ENCODE peak calls at places on chromosomes 16 and 17, in five cellular contexts. One of them, this sample, is unnamed.

GRCh38 chr17:76063880-76064546 is 8.3 kb downstream of the SRP68 start:
- DNase-seq in hippocampal formation: no peak
- DNase-seq in anterior cingulate cortex: no peak
- DNase-seq in skeletal muscle cell: no peak
- DNase-seq in ovary: no peak
- DNase-seq in this sample: no peak

GRCh38 chr16:17836868-17837602 is 366.3 kb upstream of the XYLT1 start:
- DNase-seq in anterior cingulate cortex: no peak
- DNase-seq in hippocampal formation: no peak
- DNase-seq in skeletal muscle cell: peak
- DNase-seq in ovary: no peak
- DNase-seq in this sample: peak

GRCh38 chr16:23235176-23235575 is 52.6 kb downstream of the SCNN1G start:
- DNase-seq in ovary: no peak
- DNase-seq in hippocampal formation: no peak
- DNase-seq in skeletal muscle cell: no peak
- DNase-seq in anterior cingulate cortex: no peak
- DNase-seq in this sample: no peak

GRCh38 chr17:45314761-45315549 is 1.9 kb downstream of the MAP3K14 start:
- DNase-seq in ovary: no peak
- DNase-seq in skeletal muscle cell: no peak
- DNase-seq in anterior cingulate cortex: no peak
- DNase-seq in hippocampal formation: no peak
- DNase-seq in this sample: no peak

GRCh38 chr16:89175280-89176146 is 4.0 kb downstream of the CDH15 start:
- DNase-seq in ovary: no peak
- DNase-seq in skeletal muscle cell: no peak
- DNase-seq in hippocampal formation: no peak
- DNase-seq in anterior cingulate cortex: no peak
- DNase-seq in this sample: no peak

GRCh38 chr16:1449201-1449788 is 4.9 kb upstream of the CCDC154 start:
- DNase-seq in hippocampal formation: no peak
- DNase-seq in ovary: no peak
- DNase-seq in skeletal muscle cell: no peak
- DNase-seq in anterior cingulate cortex: no peak
- DNase-seq in this sample: no peak

GRCh38 chr17:49993423-49994037 is 1.5 kb downstream of the DLX3 start:
- DNase-seq in anterior cingulate cortex: no peak
- DNase-seq in skeletal muscle cell: no peak
- DNase-seq in ovary: peak
- DNase-seq in hippocampal formation: no peak
- DNase-seq in this sample: no peak

GRCh38 chr17:20066253-20066652 is 57.1 kb downstream of the SPECC1 start:
- DNase-seq in ovary: peak
- DNase-seq in anterior cingulate cortex: peak
- DNase-seq in skeletal muscle cell: peak
- DNase-seq in hippocampal formation: peak
- DNase-seq in this sample: peak

GRCh38 chr16:11053916-11054460 is 109.6 kb downstream of the CLEC16A start:
- DNase-seq in anterior cingulate cortex: no peak
- DNase-seq in skeletal muscle cell: no peak
- DNase-seq in hippocampal formation: no peak
- DNase-seq in ovary: no peak
- DNase-seq in this sample: no peak

GRCh38 chr16:49488740-49489525 is 115.3 kb downstream of the C16orf78 start:
- DNase-seq in ovary: peak
- DNase-seq in hippocampal formation: no peak
- DNase-seq in skeletal muscle cell: no peak
- DNase-seq in anterior cingulate cortex: no peak
- DNase-seq in this sample: no peak

GRCh38 chr16:66397736-66398433 is 29.2 kb upstream of the BEAN1 start:
- DNase-seq in hippocampal formation: no peak
- DNase-seq in skeletal muscle cell: no peak
- DNase-seq in anterior cingulate cortex: no peak
- DNase-seq in ovary: no peak
- DNase-seq in this sample: no peak

GRCh38 chr17:81578038-81578441 is 25.9 kb upstream of the FAAP100 start:
- DNase-seq in hippocampal formation: no peak
- DNase-seq in anterior cingulate cortex: no peak
- DNase-seq in ovary: no peak
- DNase-seq in skeletal muscle cell: no peak
- DNase-seq in this sample: no peak

This sample was measured in HS-5.